ENCODE peak calls at places on chromosomes 2 and 18, in six cellular contexts. K, U, G, D, W and C are unnamed samples. For H3K27me3, the result is how much of the 10 kb centered on the place peaks cover.

GRCh38 chr2:213545964-213546363 is 261.7 kb downstream of the SPAG16 start:
- DNase-seq in K (no peak), U (no peak), G (no peak), D (no peak), W (no peak), C (no peak)

GRCh38 chr2:17228461-17228860 is 289.8 kb downstream of the RAD51AP2 start:
- DNase-seq in K (peak), U (no peak), G (no peak), D (no peak), W (no peak), C (no peak)

GRCh38 chr2:5392658-5393057 is 299.5 kb upstream of the SOX11 start:
- DNase-seq in K (peak), U (no peak), G (no peak), D (no peak), W (no peak), C (no peak)

GRCh38 chr2:239312741-239313246 is 88.0 kb downstream of the HDAC4 start:
- DNase-seq in K (no peak), U (no peak), G (no peak), D (no peak), W (no peak), C (no peak)

GRCh38 chr2:136110528-136110927 is 7.4 kb downstream of the CXCR4 start:
- DNase-seq in K (no peak), U (no peak), G (no peak), D (no peak), W (no peak), C (no peak)

GRCh38 chr2:163198972-163199371 is 360.4 kb upstream of the KCNH7 start:
- DNase-seq in K (no peak), U (no peak), G (no peak), D (no peak), W (no peak), C (no peak)

GRCh38 chr18:48905541-48905940 is 45.2 kb downstream of the SMAD7 start:
- DNase-seq in K (no peak), U (no peak), G (no peak), D (no peak), W (no peak), C (no peak)

GRCh38 chr2:95269036-95269680 is 5.1 kb upstream of the PROM2 start:
- DNase-seq in K (no peak), U (no peak), G (no peak), D (no peak), W (no peak), C (no peak)

GRCh38 chr2:120308038-120308910 is 37.7 kb upstream of the INHBB start:
- DNase-seq in K (no peak), U (no peak), G (no peak), D (no peak), W (no peak), C (no peak)

GRCh38 chr2:2127474-2127873 is 203.6 kb downstream of the MYT1L start:
- DNase-seq in K (no peak), U (no peak), G (no peak), D (no peak), W (no peak), C (no peak)

GRCh38 chr18:21303913-21304312 is 61.9 kb downstream of the GREB1L start:
- DNase-seq in K (no peak), U (no peak), G (no peak), D (no peak), W (no peak), C (no peak)

GRCh38 chr2:126828051-126828450 is 70.6 kb upstream of the TEX51 start:
- DNase-seq in K (no peak), U (no peak), G (no peak), D (no peak), W (no peak), C (no peak)

GRCh38 chr2:232988444-232988843 is 24.6 kb downstream of the NGEF start:
- DNase-seq in K (peak), U (peak), G (no peak), D (no peak), W (peak), C (peak)

GRCh38 chr18:22488554-22488953 is 70.8 kb upstream of the CTAGE1 start:
- DNase-seq in K (no peak), U (no peak), G (no peak), D (no peak), W (peak), C (no peak)

GRCh38 chr2:113257511-113258264 is 21.0 kb downstream of the PAX8 start:
- DNase-seq in K (no peak), U (no peak), G (no peak), D (no peak), W (no peak), C (no peak)

GRCh38 chr2:139990646-139991335 is 1210.6 kb upstream of the NXPH2 start:
- DNase-seq in K (no peak), U (no peak), G (no peak), D (no peak), W (no peak), C (no peak)

DNA sequence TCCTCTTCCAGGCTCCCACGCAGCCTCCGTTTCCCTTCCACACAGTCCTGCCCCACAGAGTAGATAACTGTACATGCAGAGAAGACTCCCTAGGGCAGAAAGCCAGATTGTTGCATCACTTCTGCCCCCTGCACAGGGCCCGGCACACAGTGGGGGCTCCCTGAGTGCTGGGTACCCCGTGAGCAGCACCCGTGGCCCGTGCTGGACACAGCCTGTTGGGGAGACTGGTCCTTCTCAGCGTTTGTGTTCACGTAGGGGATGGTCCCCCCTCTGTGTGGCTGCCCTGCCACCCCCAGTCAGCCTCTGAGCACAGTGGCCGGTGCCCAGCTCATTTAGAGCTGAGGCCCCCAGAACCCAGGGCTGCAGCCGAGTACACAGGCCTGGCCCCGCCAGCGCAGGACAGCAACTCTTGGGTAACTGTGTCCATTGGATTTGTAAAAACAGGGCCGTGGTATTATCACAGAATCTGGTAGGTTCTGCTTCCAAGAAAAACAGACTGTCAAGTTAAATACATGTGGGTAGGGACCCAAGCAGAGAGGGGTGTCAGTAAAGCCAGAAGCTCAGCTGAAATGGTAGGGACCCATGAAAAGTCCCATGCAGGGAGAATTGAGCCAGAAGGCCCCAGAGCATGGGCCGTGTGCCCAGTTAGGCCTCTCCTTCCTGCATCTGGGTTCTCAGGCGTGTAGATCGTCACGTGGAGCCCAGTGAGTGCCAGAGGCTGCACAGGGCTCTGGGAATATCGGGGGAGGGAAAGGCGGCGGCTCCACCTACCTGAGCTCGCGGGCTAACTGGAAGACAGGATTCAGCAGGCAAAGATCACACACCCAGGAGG is 257.3 kb downstream of the ATAD2B start:
- DNase-seq in K (no peak), U (no peak), G (no peak), D (peak), W (peak), C (no peak)
- H3K4me3 ChIP-seq in K (no peak), U (no peak), G (no peak), D (no peak), W (no peak), C (no peak)

DNA sequence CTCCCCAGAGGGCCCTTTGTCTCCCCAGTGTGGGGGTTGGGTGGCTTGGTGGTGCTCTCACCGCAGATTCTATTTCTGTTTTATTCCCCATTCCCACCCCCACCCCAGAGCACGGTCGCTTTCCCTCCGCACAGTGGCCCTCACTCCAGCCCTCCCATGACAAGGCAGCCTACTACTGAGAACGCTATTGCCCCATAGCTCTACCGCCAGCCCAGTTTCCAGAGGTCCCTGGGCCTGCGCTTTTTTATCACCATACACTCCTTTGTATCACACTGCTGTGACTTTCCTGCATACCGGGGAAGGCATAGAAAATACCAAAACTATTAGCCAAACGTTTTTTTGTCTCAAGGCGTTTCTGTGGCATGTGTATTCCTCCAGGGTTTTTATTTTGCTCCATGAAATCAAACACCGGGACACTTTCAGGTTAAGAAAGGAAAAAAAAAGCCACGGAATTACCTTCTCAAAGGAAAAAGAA is 1.4 kb downstream of the AMER3 start:
- DNase-seq in K (no peak), U (no peak), G (no peak), D (no peak), W (no peak), C (no peak)
- H3K27me3 ChIP-seq in K (under half), U (under half), G (under half), D (under half), W (under half), C (under half)

GRCh38 chr2:3348771-3349170 is 28.8 kb downstream of the EIPR1 start:
- DNase-seq in K (no peak), U (no peak), G (no peak), D (peak), W (no peak), C (peak)

GRCh38 chr2:3354986-3355385 is 22.6 kb downstream of the EIPR1 start:
- DNase-seq in K (no peak), U (no peak), G (no peak), D (no peak), W (no peak), C (no peak)

GRCh38 chr2:3345621-3346020 is 32.0 kb downstream of the EIPR1 start:
- DNase-seq in K (no peak), U (no peak), G (no peak), D (no peak), W (no peak), C (no peak)

GRCh38 chr2:3344897-3345296 is 32.7 kb downstream of the EIPR1 start:
- DNase-seq in K (peak), U (no peak), G (no peak), D (no peak), W (no peak), C (peak)

GRCh38 chr2:3349211-3349693 is 28.4 kb downstream of the EIPR1 start:
- DNase-seq in K (peak), U (no peak), G (no peak), D (peak), W (no peak), C (peak)
- H3K4me3 ChIP-seq in K (no peak), U (no peak), G (no peak), D (peak), W (no peak), C (no peak)

DNA sequence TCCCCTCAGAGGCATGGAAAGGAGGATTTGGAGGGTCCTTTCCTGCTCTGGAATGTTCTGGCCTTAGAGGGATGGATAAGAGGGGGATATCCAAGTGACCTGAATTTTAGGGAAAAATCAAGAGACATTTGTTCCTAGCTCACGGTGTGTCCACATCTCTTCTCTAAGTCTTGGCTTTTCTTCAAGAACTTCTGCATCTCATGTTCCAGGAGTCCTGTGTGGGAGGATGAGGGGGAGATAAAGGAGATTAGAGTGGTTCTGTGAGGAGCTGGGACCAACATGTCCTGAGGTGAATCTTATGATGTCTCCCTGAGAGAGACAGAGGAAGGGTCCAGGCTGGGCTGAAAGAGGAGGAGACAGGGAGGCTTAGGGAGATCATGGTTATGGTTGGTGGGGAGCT is 11.7 kb downstream of the EMX1 start:
- DNase-seq in K (no peak), U (no peak), G (no peak), D (no peak), W (no peak), C (no peak)
- H3K27me3 ChIP-seq in K (half or more), U (under half), G (under half), D (under half), W (under half), C (under half)

DNA sequence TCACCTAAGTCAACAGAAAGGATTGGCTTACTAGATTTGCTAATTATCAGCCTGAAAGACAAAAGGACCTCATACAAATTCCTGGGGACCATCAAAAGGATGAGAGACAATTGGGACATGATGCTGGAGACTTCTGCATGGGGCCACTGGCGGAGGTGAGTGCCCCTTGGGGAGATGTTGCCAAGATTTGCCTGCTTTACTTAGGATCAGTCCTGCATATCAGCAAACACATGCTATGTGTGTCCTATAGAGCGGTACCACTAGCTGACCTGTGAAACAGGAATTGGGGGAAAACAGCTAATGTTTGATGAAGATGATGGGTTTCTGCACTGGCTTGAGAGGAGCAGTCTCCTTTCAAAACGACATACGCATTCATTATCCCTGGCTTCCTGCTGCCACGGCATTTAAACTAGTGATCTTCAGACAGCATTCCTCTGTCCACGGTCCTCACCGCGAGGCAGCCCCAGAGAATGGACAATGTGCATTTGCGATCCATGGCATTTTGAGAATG is 104.2 kb downstream of the TGIF1 start:
- DNase-seq in K (peak), U (no peak), G (no peak), D (no peak), W (no peak), C (no peak)
- H3K4me3 ChIP-seq in K (no peak), U (no peak), G (no peak), D (no peak), W (no peak), C (no peak)

DNA sequence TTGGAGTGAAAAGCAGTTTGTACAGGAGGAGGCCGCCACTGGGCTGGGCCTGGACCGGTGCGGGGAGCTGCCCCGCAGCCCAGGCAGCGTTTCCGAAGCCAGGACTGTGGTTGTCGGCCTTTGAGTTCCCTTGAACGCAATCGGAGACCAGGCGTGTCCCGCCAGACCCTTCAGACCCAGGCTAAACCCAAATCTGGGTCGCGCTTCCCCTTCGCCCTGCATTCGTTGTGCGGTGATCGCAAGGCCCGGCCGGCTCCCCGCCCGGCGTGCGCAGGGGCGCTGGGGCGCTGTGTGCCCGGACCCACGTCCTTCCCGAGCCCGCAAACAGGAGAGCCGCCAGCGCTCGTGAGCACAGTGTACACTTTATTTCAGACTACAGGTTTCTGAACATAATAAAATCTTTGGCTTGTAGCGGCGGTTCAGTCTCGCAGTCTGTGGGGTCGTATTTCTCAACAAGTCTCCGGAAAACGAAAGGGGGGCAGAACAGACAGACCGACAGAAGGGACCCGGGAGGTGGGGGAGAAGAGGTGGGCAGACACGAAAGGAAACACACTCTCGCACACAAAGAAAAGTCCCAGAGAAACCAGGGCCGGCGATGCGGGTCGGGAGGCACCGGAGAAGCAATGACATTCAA is 5.5 kb downstream of the EN1 start:
- DNase-seq in K (no peak), U (no peak), G (no peak), D (no peak), W (no peak), C (no peak)
- H3K27me3 ChIP-seq in K (half or more), U (under half), G (half or more), D (half or more), W (under half), C (half or more)

DNA sequence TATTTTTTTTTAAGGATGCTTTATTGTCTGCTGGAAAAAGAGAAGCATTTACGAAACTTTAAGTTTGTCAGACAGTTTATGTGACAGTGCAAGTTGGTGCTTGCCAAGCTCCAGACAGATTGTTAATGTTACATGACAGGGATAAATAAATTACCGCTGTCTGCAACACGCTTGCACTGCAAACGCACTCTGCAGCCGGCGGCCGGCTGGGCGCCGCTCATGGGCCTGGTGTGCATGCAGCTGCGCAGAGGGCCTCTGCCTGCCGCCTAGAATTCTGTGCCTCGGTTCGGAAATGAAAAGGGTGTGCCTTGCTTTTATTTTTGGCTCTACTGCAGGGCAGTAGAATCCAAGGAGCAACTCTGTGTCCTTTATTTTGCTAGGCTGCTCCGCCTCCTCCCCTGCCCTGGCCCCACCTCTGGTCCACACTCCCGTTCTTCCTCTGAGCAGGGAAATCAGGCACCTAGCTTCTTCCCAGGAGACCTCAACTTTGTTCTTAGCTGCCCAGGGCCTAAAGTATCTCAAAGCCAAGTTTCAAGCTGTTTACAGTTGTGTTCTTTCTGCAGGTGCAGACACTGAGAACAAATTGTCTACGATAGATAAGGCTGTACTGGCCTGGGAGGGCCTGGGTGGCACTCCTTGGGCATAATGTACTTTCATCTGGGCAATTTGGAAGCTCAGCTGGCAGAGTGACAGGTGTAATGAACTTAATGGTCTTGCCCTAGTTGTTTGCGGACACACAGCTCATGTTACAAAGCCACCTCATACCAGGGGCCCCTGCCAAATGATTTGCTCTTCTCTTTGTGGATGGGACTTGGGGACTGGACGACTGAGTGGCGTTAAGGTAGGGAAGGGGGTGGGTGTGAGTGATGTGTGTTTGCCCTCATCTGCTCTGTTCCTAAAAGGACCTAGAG is 4.1 kb downstream of the LDLRAD4 start:
- DNase-seq in K (no peak), U (peak), G (no peak), D (peak), W (peak), C (no peak)
- H3K4me3 ChIP-seq in K (no peak), U (peak), G (no peak), D (no peak), W (no peak), C (peak)

GRCh38 chr2:107693604-107694003 is 133.1 kb upstream of the RGPD4 start:
- DNase-seq in K (no peak), U (no peak), G (no peak), D (no peak), W (no peak), C (no peak)
- H3K27me3 ChIP-seq in K (under half), U (under half), G (under half), D (under half), W (under half), C (under half)

GRCh38 chr2:88843061-88843460 is 151.6 kb downstream of the RPIA start:
- DNase-seq in K (no peak), U (no peak), G (no peak), D (no peak), W (no peak), C (no peak)
- H3K4me3 ChIP-seq in K (no peak), U (no peak), G (no peak), D (no peak), W (no peak), C (no peak)

GRCh38 chr2:44934521-44934961 is 7.0 kb upstream of the SIX3 start:
- DNase-seq in K (no peak), U (no peak), G (no peak), D (no peak), W (no peak), C (no peak)

GRCh38 chr2:44934024-44934423 is 7.5 kb upstream of the SIX3 start:
- DNase-seq in K (no peak), U (no peak), G (no peak), D (no peak), W (no peak), C (no peak)

GRCh38 chr2:44932079-44932478 is 9.4 kb upstream of the SIX3 start:
- DNase-seq in K (no peak), U (no peak), G (no peak), D (no peak), W (no peak), C (no peak)

GRCh38 chr2:44932564-44933392 is 8.7 kb upstream of the SIX3 start:
- DNase-seq in K (no peak), U (no peak), G (no peak), D (no peak), W (no peak), C (no peak)

DNA sequence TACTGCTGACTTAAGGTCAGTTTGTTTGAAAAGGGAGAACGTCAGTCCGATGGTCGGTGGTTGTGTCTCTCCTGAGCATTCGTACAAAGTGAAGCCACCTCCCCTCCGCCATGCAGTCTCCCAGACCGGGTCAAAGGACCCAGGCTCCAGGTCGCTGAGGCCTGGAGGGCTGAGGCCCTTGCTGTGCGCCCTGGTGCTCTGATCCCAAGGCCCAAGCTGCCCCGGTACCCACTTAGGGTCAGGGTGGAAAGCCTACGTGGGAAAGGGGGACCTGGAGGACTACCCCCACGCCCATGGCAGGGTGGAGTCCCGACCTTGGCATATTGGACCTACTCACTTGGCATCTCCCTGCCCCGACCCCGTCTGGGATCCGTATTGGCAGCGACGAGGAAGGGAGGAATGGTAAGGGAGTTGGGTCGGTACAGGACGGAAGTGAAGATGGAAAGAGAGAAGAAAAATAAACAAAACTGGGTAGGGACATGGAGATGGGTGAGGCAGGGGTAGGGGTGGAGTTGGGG is 8.0 kb upstream of the SIX3 start:
- DNase-seq in K (no peak), U (no peak), G (no peak), D (no peak), W (no peak), C (no peak)
- H3K27me3 ChIP-seq in K (half or more), U (under half), G (under half), D (half or more), W (under half), C (half or more)